ENCODE peak calls at places on chromosomes 5 and 9, in five cellular contexts. F is CD8-positive, alpha-beta T cell; A is fibroblast of mammary gland; N is fibroblast of villous mesenchyme; E is MG63. T is an unnamed sample.

GRCh38 chr5:177474094-177474493 is 660 bp upstream of the DBN1 start:
- DNase-seq in A (no peak), N (peak), E (no peak), F (no peak), T (no peak)

GRCh38 chr5:131821221-131821620 is 24.4 kb upstream of the FNIP1 start:
- DNase-seq in A (peak), N (peak), E (no peak), F (no peak), T (peak)

GRCh38 chr9:122498883-122499288 is 11.7 kb upstream of the OR1J2 start:
- DNase-seq in N (peak), E (peak), A (peak), F (no peak), T (peak)

GRCh38 chr9:137030006-137030405 is 1.9 kb downstream of the FUT7 start:
- DNase-seq in E (no peak), A (no peak), F (no peak), N (no peak), T (no peak)

GRCh38 chr5:113022661-113023060 is 46.1 kb downstream of the DCP2 start:
- DNase-seq in N (no peak), E (no peak), F (no peak), A (no peak), T (peak)

GRCh38 chr9:131319486-131319885 is 30.0 kb downstream of the PLPP7 start:
- DNase-seq in A (no peak), N (no peak), E (no peak), F (no peak), T (no peak)

GRCh38 chr9:4228606-4229005 is 71.3 kb downstream of the GLIS3 start:
- DNase-seq in N (peak), A (peak), E (no peak), F (no peak), T (peak)

GRCh38 chr9:113616116-113616515 is 152.6 kb downstream of the RGS3 start:
- DNase-seq in N (no peak), F (no peak), A (no peak), E (no peak), T (no peak)

GRCh38 chr5:34692781-34693180 is 36.7 kb downstream of the RAI14 start:
- DNase-seq in A (no peak), N (no peak), F (no peak), E (no peak), T (no peak)

GRCh38 chr5:16037121-16037520 is 142.5 kb downstream of the MARCHF11 start:
- DNase-seq in N (no peak), E (no peak), A (no peak), F (no peak), T (no peak)

GRCh38 chr5:169331292-169331852 is 30.4 kb upstream of the SLIT3 start:
- DNase-seq in F (no peak), A (no peak), N (no peak), E (no peak), T (peak)

GRCh38 chr9:16626577-16627130 is 243.8 kb downstream of the BNC2 start:
- DNase-seq in A (peak), E (peak), F (no peak), N (peak), T (peak)

GRCh38 chr5:67244345-67244793 is 47.8 kb upstream of the CD180 start:
- DNase-seq in E (no peak), F (no peak), A (no peak), N (no peak), T (peak)

GRCh38 chr5:111999286-111999685 is 242.3 kb upstream of the NREP start:
- DNase-seq in A (peak), E (no peak), N (peak), F (no peak), T (peak)

GRCh38 chr9:119441338-119441737 is 72.1 kb upstream of the BRINP1 start:
- DNase-seq in E (no peak), N (no peak), A (no peak), F (no peak), T (no peak)

GRCh38 chr9:82467478-82467877 is 478.9 kb downstream of the SPATA31D1 start:
- DNase-seq in N (no peak), A (no peak), F (no peak), E (no peak), T (no peak)

GRCh38 chr5:133358271-133358670 is 254.1 kb downstream of the FSTL4 start:
- DNase-seq in N (no peak), E (no peak), F (no peak), A (no peak), T (no peak)

GRCh38 chr5:1243487-1244152 is 18.4 kb downstream of the SLC6A18 start:
- DNase-seq in F (no peak), A (no peak), E (no peak), N (no peak), T (no peak)

GRCh38 chr5:79149432-79149831 is 37.8 kb downstream of the BHMT start:
- DNase-seq in A (peak), F (no peak), N (peak), E (no peak), T (peak)

GRCh38 chr5:169435506-169436230 is 134.7 kb upstream of the SLIT3 start:
- DNase-seq in E (peak), N (peak), A (peak), F (no peak), T (peak)

GRCh38 chr5:93433422-93433821 is 147.6 kb downstream of the NR2F1-AS1 start:
- DNase-seq in F (no peak), N (peak), A (peak), E (no peak), T (peak)

GRCh38 chr5:28505121-28505520 is 1466.7 kb upstream of the CDH9 start:
- DNase-seq in E (no peak), A (no peak), F (no peak), N (no peak), T (no peak)

GRCh38 chr9:80968611-80969010 is 720.7 kb downstream of the TLE1 start:
- DNase-seq in F (no peak), E (peak), N (peak), A (peak), T (peak)

GRCh38 chr9:114484854-114485443 is 20.3 kb downstream of the WHRN start:
- DNase-seq in E (peak), N (peak), A (peak), F (no peak), T (peak)

GRCh38 chr5:160118349-160119141 is 705 bp downstream of the PWWP2A start:
- DNase-seq in E (peak), N (peak), F (peak), A (no peak), T (peak)

GRCh38 chr9:83444110-83444509 is 94.1 kb downstream of the FRMD3 start:
- DNase-seq in N (peak), F (no peak), E (peak), A (peak), T (peak)

GRCh38 chr5:117235814-117236213 is 661.2 kb upstream of the SEMA6A start:
- DNase-seq in N (no peak), A (no peak), E (no peak), F (no peak), T (peak)

GRCh38 chr5:132883261-132883834 is 9.9 kb downstream of the LEAP2 start:
- DNase-seq in N (peak), A (peak), E (peak), F (no peak), T (peak)

GRCh38 chr9:131266301-131267229 is 9.7 kb downstream of the FAM78A start:
- DNase-seq in F (no peak), A (peak), N (peak), E (no peak), T (no peak)

GRCh38 chr5:82619097-82619496 is 340.9 kb upstream of the RPS23 start:
- DNase-seq in A (no peak), E (no peak), N (no peak), F (no peak), T (no peak)

GRCh38 chr9:94656190-94656589 is 16.9 kb upstream of the FBP1 start:
- DNase-seq in F (no peak), E (no peak), N (peak), A (no peak), T (peak)

GRCh38 chr9:98124637-98125426 is 5.8 kb upstream of the TRIM14 start:
- DNase-seq in F (no peak), A (no peak), N (no peak), E (no peak), T (no peak)

GRCh38 chr9:98121096-98121495 is 2.1 kb upstream of the TRIM14 start:
- DNase-seq in N (no peak), E (no peak), F (no peak), A (peak), T (peak)

GRCh38 chr9:98117984-98118639 is 910 bp downstream of the TRIM14 start:
- DNase-seq in F (no peak), A (peak), E (peak), N (peak), T (peak)

GRCh38 chr9:98120476-98120875 is 1.5 kb upstream of the TRIM14 start:
- DNase-seq in A (no peak), N (no peak), F (no peak), E (no peak), T (no peak)

GRCh38 chr9:98118640-98119601 is at the start of gene TRIM14:
- DNase-seq in N (peak), A (peak), E (peak), F (no peak), T (peak)
- H3K4me3 ChIP-seq in N (peak), A (peak), E (peak), F (peak), T (peak)

GRCh38 chr5:10595305-10595677 is 31.4 kb downstream of the ANKRD33B start:
- DNase-seq in F (no peak), E (no peak), A (peak), N (peak), T (no peak)
- H3K4me3 ChIP-seq in F (no peak), E (no peak), A (peak), N (peak), T (peak)

GRCh38 chr5:56479701-56480304 is 246.7 kb upstream of the ANKRD55 start:
- DNase-seq in E (peak), N (no peak), F (no peak), A (no peak), T (no peak)
- H3K4me3 ChIP-seq in E (peak), N (peak), F (no peak), A (no peak), T (no peak)

GRCh38 chr5:5828619-5829018 is 406.1 kb downstream of the ICE1 start:
- DNase-seq in F (no peak), N (no peak), E (no peak), A (no peak), T (no peak)

GRCh38 chr5:5822729-5823257 is 400.3 kb downstream of the ICE1 start:
- DNase-seq in E (no peak), F (no peak), N (no peak), A (no peak), T (no peak)

DNA sequence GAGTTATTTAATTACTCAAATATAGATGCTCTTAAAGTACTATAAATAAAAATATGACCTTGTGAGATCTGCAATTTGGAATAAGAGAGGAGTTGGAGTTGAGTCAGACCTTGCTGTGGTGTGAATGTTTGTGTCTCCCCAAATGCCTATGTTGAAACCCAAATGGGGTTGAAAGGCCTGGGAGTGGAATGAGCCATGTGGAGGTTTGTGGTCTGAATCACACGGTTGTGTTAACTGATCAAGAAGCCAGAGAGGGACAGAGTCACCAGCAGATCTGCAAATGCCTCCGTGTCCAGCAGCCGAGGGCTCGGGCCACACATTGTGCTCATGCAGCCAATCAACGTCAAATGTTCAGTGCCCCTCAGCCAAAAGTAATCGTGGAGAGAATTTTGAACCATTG is 404.4 kb downstream of the ICE1 start:
- DNase-seq in F (no peak), A (peak), N (peak), E (no peak), T (no peak)
- H3K4me3 ChIP-seq in F (no peak), A (no peak), N (no peak), E (no peak), T (no peak)

DNA sequence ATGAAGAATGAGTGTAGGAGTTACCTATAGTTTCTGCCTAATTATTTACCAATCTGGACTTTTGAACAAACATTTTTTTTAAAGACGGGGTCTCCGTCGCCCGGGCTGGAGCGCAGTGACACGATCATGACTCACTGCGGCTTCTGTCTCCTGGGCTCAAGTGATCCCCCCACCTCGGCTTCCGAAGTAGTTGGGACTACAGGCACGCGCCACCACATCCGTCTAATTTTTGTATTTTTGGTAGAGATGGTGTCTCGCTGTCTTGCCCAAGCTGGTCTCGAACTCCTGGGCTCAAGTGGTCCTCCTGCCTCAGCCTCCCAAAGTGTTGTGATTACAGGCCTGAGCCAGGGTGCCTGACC is 1.5 kb downstream of the CTNNA1 start:
- DNase-seq in F (no peak), A (no peak), E (no peak), N (no peak), T (no peak)
- H3K4me3 ChIP-seq in F (no peak), A (peak), E (peak), N (peak), T (peak)

GRCh38 chr9:135919318-135919717 is 12.0 kb upstream of the CAMSAP1 start:
- DNase-seq in E (no peak), N (no peak), F (no peak), A (no peak), T (no peak)
- H3K4me3 ChIP-seq in E (no peak), N (no peak), F (no peak), A (no peak), T (no peak)

GRCh38 chr5:121969660-121970295 is 8.0 kb downstream of the SRFBP1 start:
- DNase-seq in E (peak), A (peak), F (no peak), N (no peak), T (peak)
- H3K4me3 ChIP-seq in E (peak), A (no peak), F (no peak), N (peak), T (peak)

GRCh38 chr5:55063220-55063863 is 39.1 kb upstream of the GZMA start:
- DNase-seq in A (peak), E (peak), N (no peak), F (no peak), T (peak)

GRCh38 chr5:55064523-55064922 is 37.9 kb upstream of the GZMA start:
- DNase-seq in E (no peak), A (no peak), N (no peak), F (no peak), T (no peak)

GRCh38 chr5:55063899-55064298 is 38.5 kb upstream of the GZMA start:
- DNase-seq in F (no peak), N (no peak), A (no peak), E (no peak), T (peak)

GRCh38 chr5:55066278-55066677 is 36.2 kb upstream of the GZMA start:
- DNase-seq in N (no peak), F (no peak), A (no peak), E (no peak), T (no peak)

GRCh38 chr5:55062039-55062779 is 38.2 kb downstream of the GZMK start:
- DNase-seq in F (no peak), A (no peak), N (no peak), E (no peak), T (no peak)
- H3K4me3 ChIP-seq in F (peak), A (no peak), N (no peak), E (no peak), T (no peak)

DNA sequence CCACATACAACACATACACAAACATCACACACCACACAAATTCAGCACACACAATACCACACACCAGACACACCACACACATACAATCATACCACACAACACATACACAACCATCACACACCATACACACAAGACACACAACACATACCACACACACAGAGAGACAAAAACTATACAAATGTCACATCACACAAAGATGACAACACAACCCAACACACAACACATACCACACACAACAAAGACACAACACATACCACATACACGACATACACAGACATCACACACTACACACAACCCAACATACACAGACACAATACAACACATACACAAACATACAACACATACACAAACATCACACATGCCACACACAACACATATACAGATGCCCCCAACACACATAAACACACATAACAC is 44.8 kb downstream of the ROR2 start:
- DNase-seq in A (no peak), F (no peak), N (no peak), E (no peak), T (no peak)
- H3K4me3 ChIP-seq in A (no peak), F (no peak), N (no peak), E (no peak), T (no peak)

T was measured in fibroblast of pulmonary artery.